ENCODE peak calls at places on chromosomes 1 and 21, in seven cellular contexts. H, I, Z, J, U, V and C are unnamed samples.

GRCh38 chr1:58454807-58455206 is 91.7 kb downstream of the OMA1 start:
- DNase-seq in U (no peak), I (no peak), J (no peak), H (no peak), Z (no peak), V (no peak), C (no peak)

GRCh38 chr1:178644308-178645120 is 80.5 kb upstream of the RALGPS2 start:
- DNase-seq in J (no peak), Z (no peak), V (no peak), U (no peak), I (peak; percentile 17), H (peak; percentile 78), C (no peak)

GRCh38 chr1:165539306-165539705 is 4.5 kb upstream of the LRRC52 start:
- DNase-seq in Z (no peak), I (no peak), H (no peak), U (no peak), V (no peak), J (no peak), C (peak; percentile 83)

GRCh38 chr1:153357076-153357852 is 390 bp upstream of the S100A9 start:
- DNase-seq in U (no peak), Z (no peak), I (no peak), J (peak; percentile 76), H (no peak), V (no peak), C (peak; percentile 57)

GRCh38 chr1:22044690-22045420 is 7.7 kb upstream of the CDC42 start:
- DNase-seq in H (no peak), J (no peak), I (no peak), U (no peak), Z (no peak), V (no peak), C (no peak)

GRCh38 chr1:35535243-35535642 is 22.0 kb downstream of the KIAA0319L start:
- DNase-seq in V (no peak), J (no peak), U (no peak), Z (no peak), H (no peak), I (no peak), C (no peak)

GRCh38 chr1:55000110-55000815 is 1.5 kb downstream of the BSND start:
- DNase-seq in H (no peak), Z (no peak), V (no peak), U (no peak), I (no peak), J (no peak), C (no peak)

GRCh38 chr21:28871388-28872015 is 121.2 kb downstream of the LTN1 start:
- DNase-seq in V (no peak), H (no peak), J (no peak), Z (no peak), I (no peak), U (no peak), C (no peak)

GRCh38 chr1:153750026-153750995 is 22.5 kb downstream of the INTS3 start:
- DNase-seq in H (no peak), V (no peak), I (no peak), Z (peak; percentile 68), J (peak; percentile 90), U (no peak), C (peak; percentile 71)

GRCh38 chr1:179586107-179586823 is 5.4 kb upstream of the TDRD5 start:
- DNase-seq in Z (peak; percentile 85), I (peak; percentile 8), V (no peak), H (peak; percentile 88), U (peak; percentile 82), J (no peak), C (no peak)

GRCh38 chr21:26405071-26405470 is 168.0 kb downstream of the CYYR1 start:
- DNase-seq in H (no peak), I (no peak), J (no peak), U (no peak), V (no peak), Z (no peak), C (no peak)

GRCh38 chr21:46421191-46421750 is 37.4 kb upstream of the DIP2A start:
- DNase-seq in U (no peak), H (no peak), Z (no peak), V (no peak), J (no peak), I (no peak), C (no peak)
- H3K4me1 ChIP-seq in U (no peaks in the 10 kb centered on the region), H (no peaks in the 10 kb centered on the region), Z (peaks cover 4% of the 10 kb centered on the region), V (peaks cover 36% of the 10 kb centered on the region), J (no peaks in the 10 kb centered on the region), I (no peaks in the 10 kb centered on the region), C (no peaks in the 10 kb centered on the region)

DNA sequence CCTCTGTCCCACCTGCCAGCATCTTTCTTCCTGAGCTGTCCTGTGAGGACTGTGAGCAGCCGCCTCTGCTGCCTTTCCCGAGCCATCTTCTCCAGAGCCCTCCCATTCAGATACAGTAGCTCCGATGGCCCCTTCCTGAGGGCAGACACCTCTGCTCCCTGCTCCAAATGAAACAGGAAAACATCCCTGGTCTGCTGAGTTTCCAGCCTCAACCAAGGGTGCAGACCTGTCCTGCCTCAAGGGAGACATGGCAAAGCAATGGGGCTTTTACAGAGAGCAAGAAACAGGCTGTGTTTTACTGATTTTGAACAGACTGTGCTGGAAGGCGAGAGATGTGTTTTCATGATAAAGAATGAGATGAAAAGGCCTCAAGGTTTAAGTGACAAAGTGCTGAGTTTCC is 138.2 kb upstream of the TNR start:
- DNase-seq in V (no peak), H (no peak), Z (no peak), I (no peak), J (no peak), U (no peak), C (no peak)
- TF ChIP-seq CTCF in V (no peak), H (no peak), Z (no peak), I (no peak), J (no peak), U (no peak), C (no peak)

DNA sequence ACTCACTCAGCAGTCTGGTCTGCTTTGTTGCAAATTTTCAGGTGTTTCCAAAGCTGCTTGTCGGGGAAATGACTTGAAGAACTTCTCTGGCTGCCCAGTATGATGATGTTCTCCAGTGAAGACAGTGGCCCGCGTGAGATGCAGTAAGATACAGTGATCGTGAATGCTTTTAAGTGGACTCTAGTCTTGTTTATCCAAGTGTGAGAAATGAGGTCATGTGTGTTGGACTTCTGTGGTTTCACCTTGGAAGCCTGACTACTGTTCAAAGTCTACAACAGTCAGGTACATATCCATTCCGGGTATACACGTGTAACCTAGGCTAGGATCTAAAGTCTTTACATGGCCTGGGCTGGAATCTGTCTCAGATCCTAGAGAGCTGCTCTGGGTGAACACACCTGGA is 29.1 kb downstream of the ZNF695 start:
- DNase-seq in H (no peak), U (no peak), I (no peak), Z (no peak), V (no peak), J (no peak), C (no peak)
- H3K9me3 ChIP-seq in H (no peaks in the 10 kb centered on the region), U (peaks cover 3% of the 10 kb centered on the region), I (peaks cover 73% of the 10 kb centered on the region), Z (peaks cover 28% of the 10 kb centered on the region), V (peaks cover 14% of the 10 kb centered on the region), J (peaks cover 13% of the 10 kb centered on the region), C (no peaks in the 10 kb centered on the region)

DNA sequence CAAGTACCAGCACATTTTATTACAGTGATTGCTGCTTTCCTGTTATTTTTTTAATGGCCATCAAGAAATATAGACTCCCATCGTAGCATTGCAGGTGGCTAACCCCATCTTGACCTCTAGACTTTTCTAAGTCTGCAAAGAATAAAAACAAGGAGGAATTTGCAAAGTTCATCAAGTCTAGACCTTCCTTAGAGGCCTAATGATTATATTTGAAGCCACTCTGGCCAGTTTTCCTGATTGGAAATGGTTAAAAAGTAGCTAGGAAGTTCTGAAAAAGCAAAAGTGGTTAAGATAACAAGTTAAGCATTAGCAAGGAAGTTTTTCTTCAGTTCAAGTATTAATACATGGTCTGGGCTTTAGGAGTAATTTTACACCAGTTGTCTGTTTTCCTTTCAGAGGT is 16.7 kb upstream of the KCNJ15 start:
- DNase-seq in V (no peak), U (no peak), J (no peak), Z (no peak), I (no peak), H (no peak), C (no peak)
- H3K4me1 ChIP-seq in V (peaks cover 11% of the 10 kb centered on the region), U (no peaks in the 10 kb centered on the region), J (peaks cover 21% of the 10 kb centered on the region), Z (no peaks in the 10 kb centered on the region), I (peaks cover 19% of the 10 kb centered on the region), H (no peaks in the 10 kb centered on the region), C (no peaks in the 10 kb centered on the region)

DNA sequence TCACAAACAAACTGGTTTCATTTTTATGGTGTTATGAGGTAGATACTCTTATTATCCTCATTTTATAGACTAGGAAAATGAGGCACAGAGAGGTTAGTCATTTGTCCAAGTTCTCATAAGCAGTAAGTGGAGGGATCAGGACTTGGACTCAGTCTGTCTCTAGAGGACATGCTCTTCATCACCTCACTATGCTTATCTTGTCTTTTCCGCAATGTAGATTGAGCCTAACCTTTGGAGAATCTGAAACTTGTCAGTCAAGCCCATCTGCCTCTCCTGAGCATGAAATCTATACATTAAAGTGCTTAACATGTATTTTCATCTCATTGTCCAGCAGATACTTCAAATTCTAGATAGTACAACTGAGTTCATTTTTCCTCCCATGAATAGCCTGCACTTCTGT is 11.8 kb upstream of the CDC14A start:
- DNase-seq in H (no peak), V (no peak), Z (no peak), J (no peak), I (no peak), U (no peak), C (no peak)
- TF ChIP-seq CTCF in H (no peak), V (no peak), Z (no peak), J (no peak), I (no peak), U (no peak), C (no peak)

GRCh38 chr1:49541096-49541752 is 482.5 kb downstream of the AGBL4 start:
- DNase-seq in V (no peak), H (no peak), U (no peak), Z (no peak), J (no peak), I (no peak), C (no peak)
- H3K9me3 ChIP-seq in V (no peaks in the 10 kb centered on the region), H (no peaks in the 10 kb centered on the region), U (no peaks in the 10 kb centered on the region), Z (peaks cover 10% of the 10 kb centered on the region), J (no peaks in the 10 kb centered on the region), I (peaks cover 34% of the 10 kb centered on the region), C (no peaks in the 10 kb centered on the region)

DNA sequence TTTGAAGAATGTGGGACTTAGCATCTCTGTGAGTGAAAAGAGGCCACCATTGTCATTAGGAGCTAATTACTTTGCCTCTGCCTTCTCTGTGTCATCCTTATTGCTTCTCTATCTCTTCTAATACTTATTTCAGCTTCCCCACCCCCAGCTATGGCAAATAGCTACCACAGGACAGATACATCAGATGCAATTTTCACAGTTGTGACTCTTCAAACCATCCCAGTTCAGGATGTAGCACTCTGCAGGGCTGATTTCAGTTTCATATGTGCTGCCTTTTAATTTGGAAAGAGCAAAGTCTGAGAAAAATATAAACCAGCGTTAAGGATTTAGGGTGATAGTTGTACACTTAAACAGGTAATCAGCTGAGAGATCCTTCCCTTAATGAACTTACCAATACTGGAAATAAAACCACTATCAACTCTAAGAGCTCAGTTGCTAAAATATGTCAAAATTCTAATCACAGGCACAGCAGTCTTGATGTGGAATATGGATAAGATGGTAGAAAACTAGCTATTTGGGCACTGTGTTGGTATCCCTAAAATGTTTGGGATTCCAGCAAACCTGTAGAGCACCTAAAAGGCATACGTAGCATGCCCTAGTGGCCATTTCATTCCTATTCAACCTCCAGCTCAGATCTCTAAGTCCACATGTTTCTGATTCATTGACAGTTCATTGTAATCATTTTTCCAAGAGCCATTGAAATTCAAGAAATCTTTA is 148.4 kb downstream of the SYT2 start:
- DNase-seq in U (no peak), Z (no peak), J (no peak), H (no peak), V (no peak), I (no peak), C (no peak)
- H3K4me1 ChIP-seq in U (peaks cover 32% of the 10 kb centered on the region), Z (peaks cover 22% of the 10 kb centered on the region), J (peaks cover 90% of the 10 kb centered on the region), H (no peaks in the 10 kb centered on the region), V (no peaks in the 10 kb centered on the region), I (peaks cover 70% of the 10 kb centered on the region), C (peaks cover 37% of the 10 kb centered on the region)